ENCODE peak calls at places on chromosomes 4 and X, in seven cellular contexts. L is stimulated activated CD8-positive, alpha-beta memory T cell treated with anti-CD3 and anti-CD28 coated beads, Interleukin-4, amount 100 ng/mL, for 24 hours; Q is HTR-8/SVneo; C is astrocyte of the spinal cord; E is activated CD4-positive, alpha-beta T cell treated with anti-CD3 and anti-CD28 coated beads for 24 hours; H is OCI-M1; D is naive thymus-derived CD4-positive, alpha-beta T cell. N is an unnamed sample.

GRCh38 chrX:56233100-56233499 is 944 bp downstream of the KLF8 start:
- DNase-seq in D (no peak), C (no peak), E (no peak), H (no peak), L (no peak), Q (no peak), N (peak; percentile 17)

GRCh38 chr4:83316459-83317170 is 18.0 kb downstream of the HPSE start:
- DNase-seq in C (no peak), D (no peak), Q (no peak), E (no peak), H (peak; percentile 18), L (no peak), N (no peak)

GRCh38 chr4:182103614-182104319 is 139.4 kb upstream of the TENM3 start:
- DNase-seq in C (no peak), H (no peak), L (no peak), E (no peak), Q (no peak), D (no peak), N (no peak)

GRCh38 chr4:2790583-2791517 is 2.0 kb upstream of the SH3BP2 start:
- DNase-seq in C (no peak), E (no peak), Q (no peak), L (no peak), H (no peak), D (no peak), N (no peak)

GRCh38 chrX:51395807-51396728 is 63.4 kb downstream of the NUDT10 start:
- DNase-seq in H (no peak), C (no peak), Q (no peak), L (peak; percentile 21), E (peak; percentile 25), D (peak; percentile 24), N (no peak)

GRCh38 chr4:162056947-162057346 is 106.9 kb downstream of the FSTL5 start:
- DNase-seq in Q (no peak), C (no peak), H (peak; percentile 65), D (no peak), L (no peak), E (no peak), N (no peak)

GRCh38 chrX:23784487-23785301 is 1.7 kb downstream of the SAT1 start:
- DNase-seq in H (peak; percentile 91), Q (peak; percentile 56), D (no peak), C (peak; percentile 69), E (no peak), L (no peak), N (peak; percentile 28)

GRCh38 chrX:153307546-153308175 is 13.9 kb downstream of the PNMA6F start:
- DNase-seq in L (no peak), C (no peak), E (no peak), H (no peak), D (no peak), Q (no peak), N (no peak)

GRCh38 chr4:38857354-38858096 is 908 bp upstream of the TLR6 start:
- DNase-seq in C (peak; percentile 96), H (peak; percentile 80), D (no peak), L (no peak), Q (peak; percentile 61), E (no peak), N (peak; percentile 75)

GRCh38 chr4:46977245-46977644 is 16.1 kb downstream of the GABRA4 start:
- DNase-seq in E (no peak), C (no peak), L (no peak), Q (no peak), H (no peak), D (no peak), N (no peak)

GRCh38 chr4:166092797-166093196 is 219.8 kb downstream of the TLL1 start:
- DNase-seq in D (no peak), Q (no peak), E (no peak), C (no peak), L (no peak), H (no peak), N (no peak)

GRCh38 chr4:53314257-53314656 is 51.6 kb downstream of the SCFD2 start:
- DNase-seq in H (no peak), D (no peak), E (no peak), L (no peak), C (no peak), Q (no peak), N (no peak)

GRCh38 chr4:180827193-180827592 is 1416.0 kb upstream of the TENM3 start:
- DNase-seq in C (peak; percentile 43), Q (peak; percentile 19), E (no peak), D (no peak), H (peak; percentile 84), L (no peak), N (peak; percentile 35)

GRCh38 chr4:106618920-106619319 is 250.3 kb upstream of the GIMD1 start:
- DNase-seq in D (no peak), C (no peak), Q (no peak), H (no peak), E (no peak), L (no peak), N (no peak)

GRCh38 chr4:7666744-7667143 is 232.0 kb upstream of the PSAPL1 start:
- DNase-seq in D (no peak), Q (no peak), E (no peak), C (no peak), L (no peak), H (no peak), N (no peak)

GRCh38 chrX:6812087-6812486 is 277.2 kb upstream of the VCX3A start:
- DNase-seq in H (no peak), C (no peak), L (no peak), Q (no peak), D (no peak), E (no peak), N (no peak)

GRCh38 chr4:52015366-52015765 is 4.8 kb downstream of the LRRC66 start:
- DNase-seq in D (no peak), Q (no peak), H (peak; percentile 83), C (no peak), E (no peak), L (no peak), N (no peak)

GRCh38 chr4:5932021-5932553 is 39.2 kb upstream of the CRMP1 start:
- DNase-seq in D (no peak), L (no peak), Q (no peak), E (no peak), C (no peak), H (no peak), N (no peak)

GRCh38 chrX:50202539-50202938 is 1.7 kb upstream of the AKAP4 start:
- DNase-seq in D (no peak), Q (no peak), L (no peak), H (no peak), C (no peak), E (no peak), N (no peak)

GRCh38 chrX:136725446-136726104 is 55.2 kb downstream of the ARHGEF6 start:
- DNase-seq in Q (no peak), C (peak; percentile 67), H (no peak), D (no peak), L (no peak), E (no peak), N (peak; percentile 66)

GRCh38 chr4:21827575-21827974 is 121.0 kb downstream of the KCNIP4 start:
- DNase-seq in H (no peak), L (no peak), C (peak; percentile 62), Q (no peak), D (no peak), E (no peak), N (peak; percentile 10)

GRCh38 chr4:25621027-25621930 is 34.4 kb upstream of the SLC34A2 start:
- DNase-seq in Q (no peak), H (no peak), C (no peak), D (no peak), L (no peak), E (no peak), N (no peak)